ENCODE peak calls at places on chromosomes 13 and 19, in nine cellular contexts. Z, Q, J, T, E, X, S, C and M are unnamed samples.

GRCh38 chr19:10339380-10339960 is at the start of gene ICAM3:
- DNase-seq in Z (no peak), Q (peak; percentile 67), J (peak; percentile 83), T (peak; percentile 62), E (peak; percentile 80), X (no peak), S (peak; percentile 40), C (no peak), M (no peak)

GRCh38 chr13:38670627-38671026 is 16.2 kb upstream of the FREM2 start:
- DNase-seq in Z (no peak), Q (no peak), J (no peak), T (no peak), E (no peak), X (peak; percentile 23), S (no peak), C (peak; percentile 77), M (no peak)

GRCh38 chr19:15238639-15239155 is 6.4 kb upstream of the EPHX3 start:
- DNase-seq in Z (no peak), Q (no peak), J (no peak), T (no peak), E (no peak), X (no peak), S (no peak), C (no peak), M (no peak)

GRCh38 chr19:38543807-38544568 is 73.8 kb downstream of the MAP4K1 start:
- DNase-seq in Z (peak; percentile 76), Q (no peak), J (no peak), T (no peak), E (peak; percentile 40), X (peak; percentile 85), S (no peak), C (peak; percentile 89), M (peak; percentile 50)

GRCh38 chr13:51552027-51552426 is 32.2 kb upstream of the WDFY2 start:
- DNase-seq in Z (no peak), Q (no peak), J (no peak), T (no peak), E (no peak), X (peak; percentile 28), S (no peak), C (peak; percentile 18), M (no peak)

GRCh38 chr13:43079392-43079931 is 56.1 kb downstream of the DNAJC15 start:
- DNase-seq in Z (peak; percentile 19), Q (no peak), J (no peak), T (no peak), E (no peak), X (no peak), S (no peak), C (no peak), M (no peak)

GRCh38 chr19:33440682-33441081 is 67.2 kb downstream of the CEBPG start:
- DNase-seq in Z (no peak), Q (no peak), J (no peak), T (no peak), E (no peak), X (no peak), S (no peak), C (no peak), M (no peak)

GRCh38 chr19:47315125-47315821 is 5.6 kb downstream of the C5AR1 start:
- DNase-seq in Z (peak; percentile 57), Q (peak; percentile 14), J (no peak), T (no peak), E (peak; percentile 27), X (peak; percentile 94), S (no peak), C (peak; percentile 99), M (no peak)

GRCh38 chr19:17424743-17425365 is 5.0 kb downstream of the MVB12A start:
- DNase-seq in Z (peak; percentile 30), Q (no peak), J (no peak), T (no peak), E (peak; percentile 43), X (peak; percentile 16), S (no peak), C (peak; percentile 62), M (peak; percentile 70)

GRCh38 chr19:10651821-10652220 is 2.3 kb upstream of the ILF3 start:
- DNase-seq in Z (no peak), Q (no peak), J (no peak), T (no peak), E (no peak), X (no peak), S (no peak), C (peak; percentile 50), M (no peak)

GRCh38 chr19:17692566-17692965 is 4.4 kb upstream of the UNC13A start:
- DNase-seq in Z (no peak), Q (no peak), J (no peak), T (no peak), E (no peak), X (no peak), S (no peak), C (no peak), M (no peak)